ENCODE peak calls at places on chromosome 14, in five cellular contexts. One of them, this sample, is unnamed.

GRCh38 chr14:71143391-71144290 is 236.4 kb downstream of the PCNX1 start:
- DNase-seq in mucosa of descending colon: no peak
- DNase-seq in CD4-positive, CD25-positive, alpha-beta regulatory T cell: peak; percentile 76
- DNase-seq in stomach: no peak
- DNase-seq in A673: peak; percentile 71
- DNase-seq in this sample: peak; percentile 24

GRCh38 chr14:88380405-88380804 is 5.1 kb upstream of the SPATA7 start:
- DNase-seq in mucosa of descending colon: no peak
- DNase-seq in CD4-positive, CD25-positive, alpha-beta regulatory T cell: no peak
- DNase-seq in stomach: no peak
- DNase-seq in A673: peak; percentile 3
- DNase-seq in this sample: no peak

GRCh38 chr14:51253880-51254279 is 13.8 kb downstream of the TMX1 start:
- DNase-seq in mucosa of descending colon: no peak
- DNase-seq in CD4-positive, CD25-positive, alpha-beta regulatory T cell: no peak
- DNase-seq in stomach: no peak
- DNase-seq in A673: no peak
- DNase-seq in this sample: no peak

GRCh38 chr14:51398898-51399297 is 158.9 kb downstream of the TMX1 start:
- DNase-seq in mucosa of descending colon: no peak
- DNase-seq in CD4-positive, CD25-positive, alpha-beta regulatory T cell: no peak
- DNase-seq in stomach: no peak
- DNase-seq in A673: no peak
- DNase-seq in this sample: no peak

GRCh38 chr14:48723841-48724495 is 862.2 kb downstream of the RPS29 start:
- DNase-seq in mucosa of descending colon: no peak
- DNase-seq in CD4-positive, CD25-positive, alpha-beta regulatory T cell: no peak
- DNase-seq in stomach: no peak
- DNase-seq in A673: no peak
- DNase-seq in this sample: no peak

GRCh38 chr14:64875350-64875749 is 4.4 kb downstream of the SPTB start:
- DNase-seq in mucosa of descending colon: no peak
- DNase-seq in CD4-positive, CD25-positive, alpha-beta regulatory T cell: no peak
- DNase-seq in stomach: no peak
- DNase-seq in A673: no peak
- DNase-seq in this sample: no peak

GRCh38 chr14:103731481-103731880 is 15.9 kb downstream of the ZFYVE21 start:
- DNase-seq in mucosa of descending colon: no peak
- DNase-seq in CD4-positive, CD25-positive, alpha-beta regulatory T cell: no peak
- DNase-seq in stomach: no peak
- DNase-seq in A673: no peak
- DNase-seq in this sample: no peak

GRCh38 chr14:58427289-58428010 is at the start of the genes KIAA0586 and TIMM9:
- DNase-seq in mucosa of descending colon: peak; percentile 98
- DNase-seq in CD4-positive, CD25-positive, alpha-beta regulatory T cell: peak; percentile 99
- DNase-seq in stomach: peak; percentile 96
- DNase-seq in A673: peak; percentile 99
- DNase-seq in this sample: peak; percentile 98

GRCh38 chr14:99351166-99352007 is 79.4 kb upstream of the BCL11B start:
- DNase-seq in mucosa of descending colon: no peak
- DNase-seq in CD4-positive, CD25-positive, alpha-beta regulatory T cell: no peak
- DNase-seq in stomach: no peak
- DNase-seq in A673: no peak
- DNase-seq in this sample: no peak

GRCh38 chr14:92598549-92598905 is 84.9 kb downstream of the RIN3 start:
- DNase-seq in mucosa of descending colon: no peak
- DNase-seq in CD4-positive, CD25-positive, alpha-beta regulatory T cell: no peak
- DNase-seq in stomach: no peak
- DNase-seq in A673: no peak
- DNase-seq in this sample: no peak

GRCh38 chr14:87888136-87888999 is 104.6 kb downstream of the GALC start:
- DNase-seq in mucosa of descending colon: no peak
- DNase-seq in CD4-positive, CD25-positive, alpha-beta regulatory T cell: peak; percentile 23
- DNase-seq in stomach: no peak
- DNase-seq in A673: peak; percentile 70
- DNase-seq in this sample: no peak

GRCh38 chr14:92339426-92339825 is 16.5 kb downstream of the SLC24A4 start:
- DNase-seq in mucosa of descending colon: no peak
- DNase-seq in CD4-positive, CD25-positive, alpha-beta regulatory T cell: no peak
- DNase-seq in stomach: no peak
- DNase-seq in A673: no peak
- DNase-seq in this sample: no peak

GRCh38 chr14:44287858-44288257 is 219.2 kb downstream of the FSCB start:
- DNase-seq in mucosa of descending colon: no peak
- DNase-seq in CD4-positive, CD25-positive, alpha-beta regulatory T cell: no peak
- DNase-seq in stomach: no peak
- DNase-seq in A673: no peak
- DNase-seq in this sample: no peak

GRCh38 chr14:89621791-89622638 is 205.0 kb upstream of the FOXN3 start:
- DNase-seq in mucosa of descending colon: no peak
- DNase-seq in CD4-positive, CD25-positive, alpha-beta regulatory T cell: peak; percentile 27
- DNase-seq in stomach: no peak
- DNase-seq in A673: no peak
- DNase-seq in this sample: no peak

GRCh38 chr14:56918849-56919574 is 108.7 kb upstream of the OTX2 start:
- DNase-seq in mucosa of descending colon: no peak
- DNase-seq in CD4-positive, CD25-positive, alpha-beta regulatory T cell: no peak
- DNase-seq in stomach: no peak
- DNase-seq in A673: no peak
- DNase-seq in this sample: no peak

DNA sequence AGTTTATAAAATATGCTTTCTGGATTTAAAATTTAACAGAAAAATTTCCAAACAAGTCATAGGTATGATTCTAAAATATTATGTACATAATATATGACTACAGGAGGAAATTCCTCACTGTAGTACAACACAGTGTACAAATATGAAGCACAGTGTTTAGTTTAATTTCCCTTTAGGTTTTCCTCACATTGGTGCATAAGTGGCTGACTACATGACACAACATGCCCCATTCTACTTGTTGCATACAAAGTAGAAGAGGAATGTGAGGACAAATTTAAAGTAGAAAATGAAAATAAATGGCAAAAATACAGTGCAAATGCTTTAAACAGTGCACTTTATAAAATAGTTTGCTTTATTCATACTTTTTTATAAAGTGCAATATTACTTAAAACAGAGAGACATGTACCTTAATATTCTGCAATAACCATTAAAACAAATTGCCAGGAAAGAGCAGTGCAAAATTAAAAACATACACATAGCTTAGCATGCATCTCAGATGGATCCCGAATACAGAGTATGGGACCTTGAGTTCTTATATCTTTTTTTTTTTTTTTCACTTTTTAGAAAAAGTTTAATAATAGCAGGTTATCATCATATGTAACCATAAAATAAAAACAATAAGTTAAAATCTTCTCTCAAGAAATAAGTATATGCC is 54.8 kb upstream of the TTC7B start:
- DNase-seq in mucosa of descending colon: no peak
- DNase-seq in CD4-positive, CD25-positive, alpha-beta regulatory T cell: no peak
- DNase-seq in stomach: no peak
- DNase-seq in A673: no peak
- DNase-seq in this sample: no peak
- H3K4me1 ChIP-seq in mucosa of descending colon: no peaks in the 10 kb centered on the region
- H3K4me1 ChIP-seq in CD4-positive, CD25-positive, alpha-beta regulatory T cell: no peaks in the 10 kb centered on the region
- H3K4me1 ChIP-seq in stomach: no peaks in the 10 kb centered on the region
- H3K4me1 ChIP-seq in A673: no peaks in the 10 kb centered on the region
- H3K4me1 ChIP-seq in this sample: no peaks in the 10 kb centered on the region

GRCh38 chr14:97532052-97532451 is 734.9 kb downstream of the VRK1 start:
- DNase-seq in mucosa of descending colon: no peak
- DNase-seq in CD4-positive, CD25-positive, alpha-beta regulatory T cell: no peak
- DNase-seq in stomach: no peak
- DNase-seq in A673: no peak
- DNase-seq in this sample: no peak
- H3K9me3 ChIP-seq in mucosa of descending colon: no peaks in the 10 kb centered on the region
- H3K9me3 ChIP-seq in CD4-positive, CD25-positive, alpha-beta regulatory T cell: no peaks in the 10 kb centered on the region
- H3K9me3 ChIP-seq in stomach: no peaks in the 10 kb centered on the region
- H3K9me3 ChIP-seq in A673: no peaks in the 10 kb centered on the region
- H3K9me3 ChIP-seq in this sample: no peaks in the 10 kb centered on the region

DNA sequence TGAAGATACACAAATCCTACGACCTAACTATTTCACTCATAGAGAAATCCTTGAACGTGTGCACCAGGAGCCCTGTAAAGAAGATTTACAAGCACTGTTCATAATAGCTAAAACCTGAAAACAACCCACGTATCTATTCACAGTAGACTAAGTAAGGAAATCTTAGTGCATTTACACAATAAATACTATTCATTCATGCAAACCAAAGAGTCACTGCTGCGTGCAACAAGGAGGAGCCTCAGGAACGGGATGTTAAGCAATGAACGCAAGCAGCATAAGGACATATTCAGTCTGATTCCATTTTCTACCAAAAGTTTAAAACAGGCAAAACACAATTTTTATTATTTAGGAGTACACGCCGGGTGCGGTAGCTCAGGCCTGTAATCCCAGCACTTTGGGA is 176.6 kb downstream of the TTC7B start:
- DNase-seq in mucosa of descending colon: no peak
- DNase-seq in CD4-positive, CD25-positive, alpha-beta regulatory T cell: no peak
- DNase-seq in stomach: no peak
- DNase-seq in A673: no peak
- DNase-seq in this sample: no peak
- H3K4me1 ChIP-seq in mucosa of descending colon: no peaks in the 10 kb centered on the region
- H3K4me1 ChIP-seq in CD4-positive, CD25-positive, alpha-beta regulatory T cell: no peaks in the 10 kb centered on the region
- H3K4me1 ChIP-seq in stomach: no peaks in the 10 kb centered on the region
- H3K4me1 ChIP-seq in A673: peaks cover 7% of the 10 kb centered on the region
- H3K4me1 ChIP-seq in this sample: no peaks in the 10 kb centered on the region

GRCh38 chr14:100807979-100808734 is 17.8 kb upstream of the MEG3 start:
- DNase-seq in mucosa of descending colon: no peak
- DNase-seq in CD4-positive, CD25-positive, alpha-beta regulatory T cell: no peak
- DNase-seq in stomach: no peak
- DNase-seq in A673: no peak
- DNase-seq in this sample: no peak

GRCh38 chr14:100810861-100811461 is 15.0 kb upstream of the MEG3 start:
- DNase-seq in mucosa of descending colon: no peak
- DNase-seq in CD4-positive, CD25-positive, alpha-beta regulatory T cell: no peak
- DNase-seq in stomach: no peak
- DNase-seq in A673: no peak
- DNase-seq in this sample: no peak

GRCh38 chr14:100813291-100813690 is 12.6 kb upstream of the MEG3 start:
- DNase-seq in mucosa of descending colon: no peak
- DNase-seq in CD4-positive, CD25-positive, alpha-beta regulatory T cell: no peak
- DNase-seq in stomach: no peak
- DNase-seq in A673: no peak
- DNase-seq in this sample: no peak

GRCh38 chr14:100807496-100807895 is 18.4 kb upstream of the MEG3 start:
- DNase-seq in mucosa of descending colon: no peak
- DNase-seq in CD4-positive, CD25-positive, alpha-beta regulatory T cell: no peak
- DNase-seq in stomach: no peak
- DNase-seq in A673: no peak
- DNase-seq in this sample: no peak

DNA sequence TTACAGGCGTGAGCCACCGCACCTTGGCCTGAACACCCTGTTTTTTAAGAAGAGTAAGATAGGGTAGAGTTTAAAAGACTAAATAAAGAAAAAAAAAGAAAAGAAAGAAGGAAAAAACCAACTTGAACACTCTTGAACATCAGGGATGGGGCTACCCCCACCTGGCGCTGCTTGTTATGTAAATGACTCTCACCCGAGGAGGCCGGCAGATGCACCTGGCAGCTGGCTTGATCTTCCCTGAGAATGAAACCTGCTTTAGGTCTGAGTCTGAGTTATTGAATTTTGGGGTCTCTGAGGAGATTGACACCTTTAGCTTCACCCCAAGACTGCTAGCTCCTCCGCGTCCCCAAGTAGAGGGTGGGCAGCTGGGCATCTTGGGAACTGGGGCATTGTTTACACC is 15.5 kb upstream of the MEG3 start:
- DNase-seq in mucosa of descending colon: no peak
- DNase-seq in CD4-positive, CD25-positive, alpha-beta regulatory T cell: no peak
- DNase-seq in stomach: no peak
- DNase-seq in A673: no peak
- DNase-seq in this sample: no peak
- H3K9me3 ChIP-seq in mucosa of descending colon: peaks cover 39% of the 10 kb centered on the region
- H3K9me3 ChIP-seq in CD4-positive, CD25-positive, alpha-beta regulatory T cell: peaks cover 35% of the 10 kb centered on the region
- H3K9me3 ChIP-seq in stomach: peaks cover 46% of the 10 kb centered on the region
- H3K9me3 ChIP-seq in A673: peaks cover 15% of the 10 kb centered on the region
- H3K9me3 ChIP-seq in this sample: no peaks in the 10 kb centered on the region

DNA sequence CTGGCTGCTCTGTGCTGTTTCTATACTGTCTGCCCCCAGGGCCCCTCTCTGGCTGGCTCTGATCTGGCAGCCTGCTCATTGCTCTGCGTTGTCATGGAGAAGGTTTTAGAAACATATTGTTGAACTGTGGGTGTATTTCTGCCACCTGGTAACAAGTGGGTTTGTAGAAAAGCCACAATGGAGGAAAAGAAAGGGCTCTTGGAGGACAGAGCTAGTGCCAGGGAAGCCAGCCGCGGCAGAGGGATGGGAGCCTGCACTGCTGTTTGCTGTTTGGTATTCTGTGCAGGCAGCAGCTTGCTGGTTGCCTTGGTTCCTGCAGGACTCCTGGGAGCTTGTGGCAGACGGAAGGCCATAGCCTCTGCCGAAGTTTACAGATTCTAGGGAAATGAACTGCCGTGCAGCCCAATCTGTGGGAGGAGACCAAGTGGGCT is 15.1 kb downstream of the CCDC177 start:
- DNase-seq in mucosa of descending colon: no peak
- DNase-seq in CD4-positive, CD25-positive, alpha-beta regulatory T cell: no peak
- DNase-seq in stomach: no peak
- DNase-seq in A673: no peak
- DNase-seq in this sample: no peak
- H3K4me1 ChIP-seq in mucosa of descending colon: no peaks in the 10 kb centered on the region
- H3K4me1 ChIP-seq in CD4-positive, CD25-positive, alpha-beta regulatory T cell: no peaks in the 10 kb centered on the region
- H3K4me1 ChIP-seq in stomach: no peaks in the 10 kb centered on the region
- H3K4me1 ChIP-seq in A673: no peaks in the 10 kb centered on the region
- H3K4me1 ChIP-seq in this sample: no peaks in the 10 kb centered on the region

DNA sequence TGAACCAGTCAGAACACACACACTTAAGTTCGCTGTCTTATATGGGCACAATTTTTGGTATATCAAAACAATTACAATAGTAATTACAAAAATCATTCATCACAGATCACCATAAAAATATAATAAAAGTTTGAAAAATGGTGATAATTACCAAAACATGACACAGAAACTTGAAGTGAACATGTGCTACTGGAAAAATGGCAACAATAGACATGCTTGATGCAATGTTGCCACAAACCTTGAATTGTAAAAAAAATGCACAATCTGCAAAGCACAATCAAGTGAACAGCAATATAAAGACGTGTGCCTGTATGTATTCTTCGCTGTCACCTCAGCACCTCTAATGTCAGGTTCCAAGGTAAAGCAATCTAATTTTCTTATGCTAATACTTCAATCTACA is 117.6 kb downstream of the PRKD1 start:
- DNase-seq in mucosa of descending colon: no peak
- DNase-seq in CD4-positive, CD25-positive, alpha-beta regulatory T cell: no peak
- DNase-seq in stomach: no peak
- DNase-seq in A673: no peak
- DNase-seq in this sample: no peak
- H3K9me3 ChIP-seq in mucosa of descending colon: no peaks in the 10 kb centered on the region
- H3K9me3 ChIP-seq in CD4-positive, CD25-positive, alpha-beta regulatory T cell: no peaks in the 10 kb centered on the region
- H3K9me3 ChIP-seq in stomach: no peaks in the 10 kb centered on the region
- H3K9me3 ChIP-seq in A673: no peaks in the 10 kb centered on the region
- H3K9me3 ChIP-seq in this sample: no peaks in the 10 kb centered on the region

This sample was measured in naive thymus-derived CD4-positive, alpha-beta T cell.